ENCODE peak calls at places on chromosomes 1 and 21, in six cellular contexts. One of them, this sample, is unnamed.

GRCh38 chr1:205248793-205249601 is 21.3 kb downstream of the TMCC2 start:
- DNase-seq in K562: peak
- DNase-seq in HepG2: no peak
- DNase-seq in GM12878: no peak
- DNase-seq in IMR-90: peak
- DNase-seq in A549: no peak
- DNase-seq in this sample: peak

GRCh38 chr21:14438204-14438603 is 55.3 kb upstream of the HSPA13 start:
- DNase-seq in A549: no peak
- DNase-seq in K562: no peak
- DNase-seq in IMR-90: no peak
- DNase-seq in GM12878: no peak
- DNase-seq in HepG2: no peak
- DNase-seq in this sample: no peak

GRCh38 chr21:34781508-34781907 is 112.7 kb downstream of the CLIC6 start:
- DNase-seq in A549: no peak
- DNase-seq in GM12878: no peak
- DNase-seq in HepG2: no peak
- DNase-seq in K562: no peak
- DNase-seq in IMR-90: no peak
- DNase-seq in this sample: no peak

GRCh38 chr1:40618108-40618507 is 47.4 kb downstream of the RIMS3 start:
- DNase-seq in GM12878: no peak
- DNase-seq in K562: no peak
- DNase-seq in HepG2: no peak
- DNase-seq in A549: no peak
- DNase-seq in IMR-90: no peak
- DNase-seq in this sample: no peak

GRCh38 chr21:30256100-30256499 is 26.6 kb downstream of the KRTAP24-1 start:
- DNase-seq in HepG2: no peak
- DNase-seq in IMR-90: no peak
- DNase-seq in GM12878: no peak
- DNase-seq in A549: no peak
- DNase-seq in K562: no peak
- DNase-seq in this sample: no peak

GRCh38 chr1:196423612-196424011 is 184.6 kb downstream of the KCNT2 start:
- DNase-seq in GM12878: no peak
- DNase-seq in K562: no peak
- DNase-seq in A549: no peak
- DNase-seq in IMR-90: peak
- DNase-seq in HepG2: no peak
- DNase-seq in this sample: no peak

GRCh38 chr1:67983867-67984266 is 66.6 kb downstream of the DIRAS3 start:
- DNase-seq in K562: no peak
- DNase-seq in GM12878: no peak
- DNase-seq in IMR-90: no peak
- DNase-seq in HepG2: no peak
- DNase-seq in A549: no peak
- DNase-seq in this sample: no peak

GRCh38 chr1:20202166-20202565 is 15.8 kb upstream of the PLA2G2C start:
- DNase-seq in A549: no peak
- DNase-seq in K562: no peak
- DNase-seq in IMR-90: no peak
- DNase-seq in HepG2: no peak
- DNase-seq in GM12878: no peak
- DNase-seq in this sample: no peak

GRCh38 chr1:26290416-26291261 is 10.8 kb downstream of the SH3BGRL3 start:
- DNase-seq in GM12878: no peak
- DNase-seq in A549: no peak
- DNase-seq in HepG2: no peak
- DNase-seq in K562: no peak
- DNase-seq in IMR-90: no peak
- DNase-seq in this sample: peak

GRCh38 chr1:212655668-212656440 is 43.8 kb downstream of the BATF3 start:
- DNase-seq in HepG2: no peak
- DNase-seq in A549: no peak
- DNase-seq in K562: no peak
- DNase-seq in IMR-90: peak
- DNase-seq in GM12878: no peak
- DNase-seq in this sample: no peak

GRCh38 chr21:14888202-14888601 is 176.6 kb downstream of the NRIP1 start:
- DNase-seq in A549: no peak
- DNase-seq in HepG2: no peak
- DNase-seq in IMR-90: no peak
- DNase-seq in K562: no peak
- DNase-seq in GM12878: no peak
- DNase-seq in this sample: no peak

GRCh38 chr1:227895828-227896685 is 51.7 kb downstream of the WNT9A start:
- DNase-seq in IMR-90: peak
- DNase-seq in K562: no peak
- DNase-seq in GM12878: no peak
- DNase-seq in HepG2: peak
- DNase-seq in A549: no peak
- DNase-seq in this sample: no peak

GRCh38 chr1:211675230-211676105 is at the start of gene NEK2:
- DNase-seq in IMR-90: peak
- DNase-seq in HepG2: peak
- DNase-seq in GM12878: peak
- DNase-seq in A549: peak
- DNase-seq in K562: peak
- DNase-seq in this sample: peak

GRCh38 chr21:25560151-25560783 is 47.0 kb downstream of the MRPL39 start:
- DNase-seq in A549: no peak
- DNase-seq in IMR-90: no peak
- DNase-seq in HepG2: no peak
- DNase-seq in K562: no peak
- DNase-seq in GM12878: no peak
- DNase-seq in this sample: no peak

GRCh38 chr1:212727386-212728181 is 27.9 kb upstream of the BATF3 start:
- DNase-seq in GM12878: no peak
- DNase-seq in K562: no peak
- DNase-seq in IMR-90: peak
- DNase-seq in HepG2: no peak
- DNase-seq in A549: no peak
- DNase-seq in this sample: no peak

GRCh38 chr1:228152918-228153258 is 3.2 kb downstream of the GJC2 start:
- DNase-seq in K562: no peak
- DNase-seq in GM12878: no peak
- DNase-seq in A549: no peak
- DNase-seq in IMR-90: no peak
- DNase-seq in HepG2: no peak
- DNase-seq in this sample: no peak

DNA sequence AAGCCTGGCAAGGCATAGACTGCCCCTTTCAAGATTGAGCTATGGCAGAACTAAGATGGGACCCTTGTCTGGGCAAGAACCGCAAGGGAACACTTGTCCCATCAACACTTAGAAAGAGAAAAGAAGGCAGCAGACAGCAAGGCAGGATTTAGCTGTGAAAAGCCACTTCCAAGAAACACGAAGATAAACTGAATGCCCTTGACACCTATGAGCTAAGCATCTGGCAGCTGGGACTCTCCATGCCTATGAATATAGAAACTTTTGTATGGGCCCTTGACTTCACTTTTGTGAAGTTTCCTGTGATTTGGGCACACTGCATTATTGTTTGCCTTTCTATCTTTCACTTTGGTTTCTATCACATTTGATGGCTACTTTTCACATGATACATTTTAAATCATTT is 24.9 kb upstream of the CACNA1E start:
- DNase-seq in HepG2: no peak
- DNase-seq in A549: no peak
- DNase-seq in GM12878: no peak
- DNase-seq in IMR-90: no peak
- DNase-seq in K562: no peak
- DNase-seq in this sample: no peak
- TF ChIP-seq SMC3 in HepG2: no peak
- TF ChIP-seq SMC3 in A549: no peak
- TF ChIP-seq SMC3 in GM12878: no peak
- TF ChIP-seq SMC3 in IMR-90: no peak
- TF ChIP-seq SMC3 in K562: no peak
- TF ChIP-seq SMC3 in this sample: no peak

DNA sequence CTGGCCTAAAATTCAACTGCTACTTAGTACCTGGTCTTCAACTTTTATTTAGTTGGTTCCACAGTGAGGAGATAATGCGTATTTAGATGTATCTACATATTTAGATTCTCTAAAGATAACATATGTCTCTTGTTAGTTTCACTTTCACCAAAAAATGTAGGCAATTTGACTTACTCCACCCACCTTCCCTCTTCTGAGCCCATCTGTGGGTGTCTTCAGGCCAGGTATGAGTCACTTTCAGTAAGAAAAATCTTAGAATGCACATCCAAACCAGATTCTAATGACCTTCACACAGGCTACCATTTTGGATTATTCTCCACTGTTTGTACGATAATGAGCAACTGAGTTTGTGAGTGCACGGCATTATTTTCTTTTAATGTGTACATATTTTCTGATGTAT is 501.7 kb downstream of the NEGR1 start:
- DNase-seq in K562: no peak
- DNase-seq in GM12878: no peak
- DNase-seq in HepG2: no peak
- DNase-seq in A549: no peak
- DNase-seq in IMR-90: peak
- DNase-seq in this sample: no peak
- TF ChIP-seq SMC3 in K562: no peak
- TF ChIP-seq SMC3 in GM12878: no peak
- TF ChIP-seq SMC3 in HepG2: no peak
- TF ChIP-seq SMC3 in A549: no peak
- TF ChIP-seq SMC3 in IMR-90: no peak
- TF ChIP-seq SMC3 in this sample: no peak

DNA sequence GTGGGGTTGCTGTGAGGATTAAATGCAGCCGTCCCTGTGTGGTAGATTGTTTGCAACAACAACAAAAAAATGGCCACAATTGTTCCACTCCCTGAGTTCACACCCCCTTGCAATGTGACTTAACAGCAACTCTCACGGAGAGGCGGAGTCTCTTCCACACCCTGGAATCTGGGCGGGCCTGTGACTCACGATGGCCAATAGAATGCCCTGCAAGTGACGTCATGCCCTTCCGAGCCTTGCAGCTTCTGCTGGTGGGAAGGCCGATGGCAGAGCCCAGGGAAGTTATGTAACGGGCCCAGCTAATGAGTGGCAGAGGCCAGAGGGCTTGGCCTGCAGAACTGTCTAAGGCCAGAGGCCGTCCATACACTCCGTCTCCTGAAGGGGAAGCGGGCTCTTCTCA is 87.9 kb downstream of the RIPK4 start:
- DNase-seq in A549: peak
- DNase-seq in GM12878: no peak
- DNase-seq in K562: peak
- DNase-seq in HepG2: peak
- DNase-seq in IMR-90: peak
- DNase-seq in this sample: peak
- TF ChIP-seq SMC3 in A549: no peak
- TF ChIP-seq SMC3 in GM12878: no peak
- TF ChIP-seq SMC3 in K562: no peak
- TF ChIP-seq SMC3 in HepG2: no peak
- TF ChIP-seq SMC3 in IMR-90: no peak
- TF ChIP-seq SMC3 in this sample: no peak

DNA sequence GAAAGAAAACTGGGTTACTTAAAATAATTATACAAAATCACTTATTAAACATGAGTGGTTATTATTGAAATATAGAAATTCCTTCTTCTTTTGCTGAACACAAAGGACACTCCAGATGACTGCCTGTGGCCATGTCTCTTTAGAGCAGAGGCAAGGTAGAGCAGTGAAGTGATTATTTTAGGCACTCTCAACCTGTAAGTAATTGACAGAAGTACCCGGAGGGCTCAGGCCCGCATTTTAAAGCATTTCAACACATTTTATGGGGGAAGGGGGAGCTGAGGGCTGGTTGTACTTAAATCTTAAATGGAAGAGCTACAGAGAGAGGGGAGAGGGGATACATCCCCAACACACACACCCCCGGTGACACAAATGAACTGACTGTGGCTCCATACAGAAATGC is 10.2 kb downstream of the OSCP1 start:
- DNase-seq in GM12878: no peak
- DNase-seq in K562: no peak
- DNase-seq in A549: no peak
- DNase-seq in HepG2: no peak
- DNase-seq in IMR-90: no peak
- DNase-seq in this sample: no peak
- TF ChIP-seq SMC3 in GM12878: no peak
- TF ChIP-seq SMC3 in K562: no peak
- TF ChIP-seq SMC3 in A549: no peak
- TF ChIP-seq SMC3 in HepG2: no peak
- TF ChIP-seq SMC3 in IMR-90: no peak
- TF ChIP-seq SMC3 in this sample: no peak

GRCh38 chr1:177053648-177054047 is 110.9 kb downstream of the ASTN1 start:
- DNase-seq in A549: no peak
- DNase-seq in IMR-90: no peak
- DNase-seq in HepG2: no peak
- DNase-seq in GM12878: no peak
- DNase-seq in K562: no peak
- DNase-seq in this sample: no peak
- TF ChIP-seq SMC3 in A549: no peak
- TF ChIP-seq SMC3 in IMR-90: no peak
- TF ChIP-seq SMC3 in HepG2: no peak
- TF ChIP-seq SMC3 in GM12878: no peak
- TF ChIP-seq SMC3 in K562: no peak
- TF ChIP-seq SMC3 in this sample: no peak

GRCh38 chr1:18142969-18143368 is 35.4 kb downstream of the IGSF21 start:
- DNase-seq in GM12878: no peak
- DNase-seq in IMR-90: no peak
- DNase-seq in A549: no peak
- DNase-seq in HepG2: no peak
- DNase-seq in K562: no peak
- DNase-seq in this sample: peak

GRCh38 chr1:18140411-18140810 is 32.8 kb downstream of the IGSF21 start:
- DNase-seq in IMR-90: no peak
- DNase-seq in A549: no peak
- DNase-seq in K562: no peak
- DNase-seq in GM12878: no peak
- DNase-seq in HepG2: no peak
- DNase-seq in this sample: no peak

GRCh38 chr1:18142471-18142870 is 34.9 kb downstream of the IGSF21 start:
- DNase-seq in HepG2: no peak
- DNase-seq in A549: no peak
- DNase-seq in K562: no peak
- DNase-seq in GM12878: no peak
- DNase-seq in IMR-90: no peak
- DNase-seq in this sample: peak

GRCh38 chr1:18139198-18139981 is 31.8 kb downstream of the IGSF21 start:
- DNase-seq in IMR-90: no peak
- DNase-seq in A549: no peak
- DNase-seq in K562: peak
- DNase-seq in GM12878: no peak
- DNase-seq in HepG2: no peak
- DNase-seq in this sample: peak

DNA sequence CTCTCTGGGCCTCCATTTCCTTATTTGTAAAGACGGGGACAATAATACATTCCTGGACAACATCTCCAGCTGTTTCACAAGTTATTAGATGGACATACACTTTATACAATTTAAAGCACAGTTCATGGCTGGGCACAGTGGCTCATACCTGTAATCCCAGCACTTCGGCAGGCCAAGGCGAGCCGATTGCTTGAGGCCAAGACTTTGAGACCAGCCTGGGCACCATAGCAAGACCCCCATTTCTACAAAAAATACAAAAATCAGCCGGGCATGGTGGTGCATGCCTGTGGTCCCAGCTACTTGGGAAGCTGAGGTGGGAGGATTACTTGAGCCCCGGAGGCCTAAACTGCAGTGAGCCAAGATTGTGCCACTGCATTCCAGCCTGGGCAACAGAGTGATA is 34.1 kb downstream of the IGSF21 start:
- DNase-seq in K562: no peak
- DNase-seq in GM12878: no peak
- DNase-seq in IMR-90: no peak
- DNase-seq in HepG2: no peak
- DNase-seq in A549: no peak
- DNase-seq in this sample: no peak
- TF ChIP-seq SMC3 in K562: no peak
- TF ChIP-seq SMC3 in GM12878: no peak
- TF ChIP-seq SMC3 in IMR-90: no peak
- TF ChIP-seq SMC3 in HepG2: no peak
- TF ChIP-seq SMC3 in A549: no peak
- TF ChIP-seq SMC3 in this sample: no peak

This sample was measured in SK-N-SH.